ENCODE peak calls at places on chromosomes 4 and X, in five cellular contexts. W, S, F, O and D are unnamed samples.

GRCh38 chr4:575281-576141 is 584 bp downstream of the TMEM271 start:
- DNase-seq in O (no peak), W (no peak), S (peak; percentile 89), F (peak; percentile 22), D (peak; percentile 92)

GRCh38 chrX:102899940-102900916 is 36.8 kb upstream of the RAB40AL start:
- DNase-seq in S (peak; percentile 83), F (peak; percentile 76), W (peak; percentile 4), O (peak; percentile 47), D (peak; percentile 60)

GRCh38 chr4:37825943-37826281 is 574 bp upstream of the PGM2 start:
- DNase-seq in W (peak; percentile 14), S (no peak), F (peak; percentile 25), O (no peak), D (no peak)

GRCh38 chrX:135520553-135521404 is at the start of gene INTS6L:
- DNase-seq in O (peak; percentile 88), W (peak; percentile 83), F (peak; percentile 92), S (peak; percentile 91), D (peak; percentile 91)

GRCh38 chr4:91362125-91362524 is 941.6 kb upstream of the GRID2 start:
- DNase-seq in S (no peak), F (no peak), W (no peak), O (no peak), D (no peak)

GRCh38 chr4:185849543-185850185 is 37.7 kb upstream of the SORBS2 start:
- DNase-seq in F (no peak), O (no peak), S (no peak), W (peak; percentile 14), D (no peak)

GRCh38 chrX:149392896-149393295 is 112.2 kb downstream of the IDS start:
- DNase-seq in F (no peak), S (no peak), O (no peak), W (no peak), D (no peak)

GRCh38 chrX:16319929-16320328 is 152.6 kb downstream of the MAGEB17 start:
- DNase-seq in F (no peak), O (no peak), W (no peak), S (no peak), D (no peak)

GRCh38 chr4:183175631-183176232 is 76.7 kb downstream of the WWC2 start:
- DNase-seq in F (no peak), W (no peak), O (no peak), S (peak; percentile 53), D (no peak)

GRCh38 chr4:183350317-183351071 is 28.3 kb upstream of the CLDN24 start:
- DNase-seq in S (no peak), W (no peak), F (no peak), O (no peak), D (no peak)

GRCh38 chr4:5821665-5822358 is 71.1 kb downstream of the CRMP1 start:
- DNase-seq in W (peak; percentile 18), O (no peak), S (no peak), F (no peak), D (peak; percentile 54)

GRCh38 chr4:184310171-184310567 is 92.5 kb upstream of the ENPP6 start:
- DNase-seq in F (peak; percentile 70), W (no peak), O (peak; percentile 61), S (no peak), D (no peak)

GRCh38 chr4:179605196-179605595 is 2163.0 kb upstream of the AGA start:
- DNase-seq in S (peak; percentile 57), O (no peak), F (no peak), W (no peak), D (no peak)

GRCh38 chrX:97334850-97335249 is 451.1 kb downstream of the RPA4 start:
- DNase-seq in S (no peak), F (no peak), O (no peak), W (no peak), D (no peak)

GRCh38 chrX:101415180-101416130 is 7.4 kb downstream of the HNRNPH2 start:
- DNase-seq in O (no peak), F (peak; percentile 29), S (peak; percentile 72), W (peak; percentile 3), D (peak; percentile 67)